ENCODE peak calls at places on chromosome 16, in four cellular contexts. I is GM12878, K is H1, B is HepG2. G is an unnamed sample.

GRCh38 chr16:4340443-4340842 is 10.7 kb downstream of the PAM16 start:
- DNase-seq in I (no peak), K (no peak), B (no peak), G (no peak)

GRCh38 chr16:54055864-54056263 is 230.7 kb downstream of the IRX3 start:
- DNase-seq in I (no peak), K (no peak), B (peak; percentile 70), G (no peak)

GRCh38 chr16:728131-728889 is 1.4 kb downstream of the HAGHL start:
- DNase-seq in I (no peak), K (no peak), B (no peak), G (peak; percentile 90)

GRCh38 chr16:12387311-12387710 is 410.8 kb downstream of the SNX29 start:
- DNase-seq in I (no peak), K (no peak), B (no peak), G (peak; percentile 71)

GRCh38 chr16:87764600-87765472 is 950 bp downstream of the KLHDC4 start:
- DNase-seq in I (no peak), K (no peak), B (no peak), G (no peak)

GRCh38 chr16:63813862-63814261 is 1308.0 kb downstream of the CDH11 start:
- DNase-seq in I (no peak), K (no peak), B (no peak), G (no peak)

GRCh38 chr16:29656688-29657523 is 6.1 kb upstream of the SPN start:
- DNase-seq in I (no peak), K (no peak), B (peak; percentile 60), G (peak; percentile 63)

GRCh38 chr16:20803192-20803560 is 3.1 kb downstream of the ERI2 start:
- DNase-seq in I (no peak), K (no peak), B (no peak), G (no peak)

GRCh38 chr16:52318259-52319008 is 228.5 kb downstream of the TOX3 start:
- DNase-seq in I (no peak), K (no peak), B (no peak), G (no peak)

DNA sequence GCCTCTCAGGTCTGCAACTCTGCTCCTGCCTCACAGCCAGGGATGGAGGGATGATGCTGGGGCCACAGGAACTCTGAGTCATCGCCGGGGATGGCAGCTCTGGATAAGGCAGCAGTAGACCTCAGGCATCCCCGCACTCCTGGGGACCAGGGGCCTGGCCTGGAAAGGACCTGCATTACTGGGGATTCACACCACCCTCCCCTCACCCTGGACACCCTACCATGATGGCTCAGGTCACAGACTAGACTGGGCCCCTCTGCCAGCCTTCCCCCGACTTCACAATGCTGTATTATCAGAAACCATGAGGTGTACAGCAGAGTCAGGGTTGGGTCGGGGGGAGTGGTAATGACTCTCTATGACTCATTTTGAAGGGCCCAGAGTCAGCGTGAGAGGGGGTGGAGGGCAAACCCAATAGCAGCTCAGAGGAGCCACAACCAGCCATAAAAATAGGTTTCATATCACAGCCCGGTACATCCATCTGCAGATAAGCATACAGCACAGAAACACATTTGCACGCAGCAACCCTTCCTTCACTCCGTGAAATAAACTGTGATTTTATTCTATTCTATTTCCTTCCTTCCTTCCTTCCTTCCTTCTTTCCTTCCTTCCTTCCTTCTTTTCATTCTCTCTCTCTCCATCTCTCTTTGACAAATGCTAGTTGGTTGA is 28.8 kb downstream of the DYNLRB2 start:
- DNase-seq in I (no peak), K (no peak), B (no peak), G (peak; percentile 19)
- TF ChIP-seq ATF2 in I (no peak), K (no peak), B (no peak), G (no peak)

DNA sequence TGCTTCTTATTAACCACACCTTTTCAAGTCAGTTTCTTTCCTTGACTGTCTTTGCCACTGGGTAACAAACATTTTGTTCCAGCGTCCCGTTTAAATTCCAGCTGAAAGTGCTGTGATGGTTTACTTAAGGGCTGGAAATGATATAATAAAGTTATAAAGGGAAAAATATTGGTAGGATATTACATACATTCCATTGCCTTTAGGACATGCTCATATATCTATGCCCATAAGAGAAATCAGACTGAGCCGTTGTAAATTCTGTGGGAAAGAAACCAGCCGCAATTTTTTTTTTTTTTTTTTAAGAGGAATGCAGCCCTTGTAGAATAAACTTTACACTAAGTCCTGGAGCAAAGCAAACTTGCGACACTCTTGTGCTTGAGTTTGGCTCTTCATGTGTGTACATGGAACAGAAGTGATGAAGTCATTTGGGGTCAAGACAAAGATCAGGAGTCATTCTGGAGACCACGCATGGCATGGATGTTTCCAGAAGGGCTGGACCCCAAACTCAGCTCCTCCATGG is 210.9 kb downstream of the XYLT1 start:
- DNase-seq in I (no peak), K (no peak), B (no peak), G (no peak)
- H3K4me3 ChIP-seq in I (no peak overlapping the region), K (no peak overlapping the region), B (no peak overlapping the region), G (no peak overlapping the region)

DNA sequence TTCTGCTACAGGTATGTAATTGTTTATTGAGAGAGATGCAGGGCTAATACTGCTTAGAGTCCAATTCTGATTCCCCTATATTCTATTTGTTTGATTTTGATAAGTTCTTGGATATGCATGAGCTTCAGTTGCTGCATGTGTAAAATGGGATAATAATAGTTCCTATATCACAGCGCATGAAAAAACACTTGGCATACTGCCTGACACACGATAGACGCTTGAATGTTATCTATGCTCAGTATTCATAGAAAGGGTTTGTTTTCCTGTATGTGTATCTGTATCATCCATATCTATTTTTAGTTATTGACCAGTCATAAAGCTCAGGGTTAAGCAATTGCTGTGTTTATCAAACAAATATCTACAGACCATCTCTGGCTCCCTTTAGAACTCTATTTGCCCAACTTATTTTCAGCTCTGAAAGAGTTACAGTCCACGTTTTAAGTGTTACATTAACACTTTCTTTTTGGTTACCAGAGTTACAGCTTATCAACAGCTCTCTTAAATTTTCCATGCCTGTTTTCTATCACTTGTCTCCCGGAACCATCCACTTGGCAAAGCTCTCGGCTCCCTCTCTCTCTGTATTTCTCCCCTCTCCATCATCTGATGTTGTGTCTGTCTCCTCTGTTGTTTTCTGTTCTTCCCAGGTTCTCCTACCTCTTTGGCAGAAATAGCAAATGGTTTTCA is 334.8 kb downstream of the CBLN1 start:
- DNase-seq in I (no peak), K (no peak), B (no peak), G (no peak)
- TF ChIP-seq CTCF in I (no peak), K (no peak), B (no peak), G (no peak)

GRCh38 chr16:84752600-84752999 is 52.8 kb downstream of the USP10 start:
- DNase-seq in I (no peak), K (no peak), B (no peak), G (no peak)

GRCh38 chr16:84749072-84749471 is 49.3 kb downstream of the USP10 start:
- DNase-seq in I (no peak), K (no peak), B (no peak), G (no peak)

GRCh38 chr16:84751947-84752346 is 52.1 kb downstream of the USP10 start:
- DNase-seq in I (peak; percentile 70), K (no peak), B (no peak), G (no peak)

GRCh38 chr16:84749815-84750214 is 50.0 kb downstream of the USP10 start:
- DNase-seq in I (no peak), K (no peak), B (no peak), G (no peak)

GRCh38 chr16:84751241-84751640 is 51.4 kb downstream of the USP10 start:
- DNase-seq in I (no peak), K (no peak), B (no peak), G (no peak)
- TF ChIP-seq ATF2 in I (no peak), K (no peak), B (no peak), G (no peak)

GRCh38 chr16:49854227-49855203 is 1.4 kb downstream of the ZNF423 start:
- DNase-seq in I (no peak), K (no peak), B (no peak), G (no peak)
- H3K4me3 ChIP-seq in I (peak overlapping the region; percentile 41), K (peak overlapping the region; percentile 85), B (peak overlapping the region; percentile 59), G (no peak overlapping the region)

GRCh38 chr16:82440336-82440735 is 186.4 kb upstream of the CDH13 start:
- DNase-seq in I (no peak), K (no peak), B (no peak), G (no peak)

GRCh38 chr16:82439678-82440293 is 187.0 kb upstream of the CDH13 start:
- DNase-seq in I (no peak), K (no peak), B (peak; percentile 9), G (peak; percentile 17)
- TF ChIP-seq CTCF in I (peak; percentile 39), K (peak; percentile 37), B (peak; percentile 57), G (peak; percentile 37)

GRCh38 chr16:2091722-2092620 is 43.7 kb downstream of the PKD1 start:
- DNase-seq in I (no peak), K (no peak), B (no peak), G (no peak)

GRCh38 chr16:2093793-2094192 is 41.9 kb downstream of the PKD1 start:
- DNase-seq in I (no peak), K (no peak), B (no peak), G (no peak)

GRCh38 chr16:2090819-2091721 is 43.3 kb downstream of the TSC2 start:
- DNase-seq in I (no peak), K (peak; percentile 59), B (no peak), G (peak; percentile 80)

GRCh38 chr16:2090481-2090797 is 42.7 kb downstream of the TSC2 start:
- DNase-seq in I (no peak), K (no peak), B (no peak), G (no peak)

GRCh38 chr16:2092866-2093265 is 42.8 kb downstream of the PKD1 start:
- DNase-seq in I (no peak), K (no peak), B (no peak), G (no peak)
- TF ChIP-seq ATF2 in I (no peak), K (no peak), B (no peak), G (no peak)